ENCODE peak calls at places on chromosomes 3 and 15, in five cellular contexts. One of them, this sample, is unnamed.
A peak's percentile ranks its signal among the peaks of the same experiment; 100 is the strongest.

GRCh38 chr15:91874992-91875651 is 21.6 kb downstream of the SLCO3A1 start:
- DNase-seq in EL: no peak
- DNase-seq in HuH-7.5: no peak
- DNase-seq in lung: no peak
- DNase-seq in CD8-positive, alpha-beta memory T cell: no peak
- DNase-seq in this sample: no peak

GRCh38 chr3:130906374-130906995 is 12.6 kb downstream of the ATP2C1 start:
- DNase-seq in CD8-positive, alpha-beta memory T cell: no peak
- DNase-seq in EL: peak; percentile 71
- DNase-seq in HuH-7.5: no peak
- DNase-seq in lung: no peak
- DNase-seq in this sample: no peak

GRCh38 chr3:21934576-21934975 is 183.6 kb upstream of the ZNF385D start:
- DNase-seq in CD8-positive, alpha-beta memory T cell: no peak
- DNase-seq in EL: no peak
- DNase-seq in lung: no peak
- DNase-seq in HuH-7.5: no peak
- DNase-seq in this sample: no peak

GRCh38 chr3:44993471-44994205 is 17.6 kb downstream of the EXOSC7 start:
- DNase-seq in CD8-positive, alpha-beta memory T cell: no peak
- DNase-seq in HuH-7.5: no peak
- DNase-seq in lung: no peak
- DNase-seq in EL: peak; percentile 85
- DNase-seq in this sample: peak; percentile 38

GRCh38 chr3:69791111-69791510 is 51.8 kb downstream of the MITF start:
- DNase-seq in lung: peak; percentile 80
- DNase-seq in EL: peak; percentile 82
- DNase-seq in CD8-positive, alpha-beta memory T cell: no peak
- DNase-seq in HuH-7.5: no peak
- DNase-seq in this sample: no peak

GRCh38 chr3:33441322-33441976 is 1.2 kb upstream of the UBP1 start:
- DNase-seq in HuH-7.5: no peak
- DNase-seq in lung: no peak
- DNase-seq in EL: no peak
- DNase-seq in CD8-positive, alpha-beta memory T cell: no peak
- DNase-seq in this sample: peak; percentile 79

GRCh38 chr3:184322731-184323487 is 8.5 kb downstream of the EIF4G1 start:
- DNase-seq in EL: no peak
- DNase-seq in CD8-positive, alpha-beta memory T cell: no peak
- DNase-seq in HuH-7.5: no peak
- DNase-seq in lung: no peak
- DNase-seq in this sample: no peak

GRCh38 chr3:61646851-61647525 is 85.6 kb downstream of the PTPRG start:
- DNase-seq in HuH-7.5: no peak
- DNase-seq in CD8-positive, alpha-beta memory T cell: no peak
- DNase-seq in EL: no peak
- DNase-seq in lung: no peak
- DNase-seq in this sample: no peak

GRCh38 chr15:40151991-40152390 is 8.9 kb upstream of the BUB1B start:
- DNase-seq in HuH-7.5: no peak
- DNase-seq in EL: no peak
- DNase-seq in lung: no peak
- DNase-seq in CD8-positive, alpha-beta memory T cell: no peak
- DNase-seq in this sample: no peak

GRCh38 chr3:184415229-184415517 is 35.3 kb downstream of the CHRD start:
- DNase-seq in HuH-7.5: no peak
- DNase-seq in CD8-positive, alpha-beta memory T cell: no peak
- DNase-seq in lung: no peak
- DNase-seq in EL: no peak
- DNase-seq in this sample: peak; percentile 15

GRCh38 chr15:42919794-42920280 is 741 bp downstream of the TTBK2 start:
- DNase-seq in EL: peak; percentile 52
- DNase-seq in HuH-7.5: peak; percentile 15
- DNase-seq in CD8-positive, alpha-beta memory T cell: peak; percentile 2
- DNase-seq in lung: peak; percentile 35
- DNase-seq in this sample: peak; percentile 29

GRCh38 chr15:63157891-63158431 is 684 bp upstream of the RPS27L start:
- DNase-seq in lung: peak; percentile 35
- DNase-seq in HuH-7.5: peak; percentile 38
- DNase-seq in EL: peak; percentile 83
- DNase-seq in CD8-positive, alpha-beta memory T cell: no peak
- DNase-seq in this sample: peak; percentile 70

GRCh38 chr3:40652072-40652471 is 127.3 kb downstream of the ZNF621 start:
- DNase-seq in CD8-positive, alpha-beta memory T cell: no peak
- DNase-seq in HuH-7.5: no peak
- DNase-seq in EL: no peak
- DNase-seq in lung: no peak
- DNase-seq in this sample: no peak

GRCh38 chr3:44885618-44886017 is 11.2 kb downstream of the TGM4 start:
- DNase-seq in lung: no peak
- DNase-seq in EL: peak; percentile 98
- DNase-seq in CD8-positive, alpha-beta memory T cell: no peak
- DNase-seq in HuH-7.5: no peak
- DNase-seq in this sample: peak; percentile 34

GRCh38 chr3:38651153-38651789 is 1.8 kb upstream of the SCN5A start:
- DNase-seq in CD8-positive, alpha-beta memory T cell: peak; percentile 42
- DNase-seq in EL: peak; percentile 48
- DNase-seq in lung: peak; percentile 71
- DNase-seq in HuH-7.5: peak; percentile 82
- DNase-seq in this sample: peak; percentile 45

GRCh38 chr3:100048248-100048647 is 66.1 kb downstream of the FILIP1L start:
- DNase-seq in lung: no peak
- DNase-seq in EL: no peak
- DNase-seq in HuH-7.5: no peak
- DNase-seq in CD8-positive, alpha-beta memory T cell: no peak
- DNase-seq in this sample: no peak

GRCh38 chr3:31561891-31562290 is 29.2 kb downstream of the STT3B start:
- DNase-seq in lung: no peak
- DNase-seq in CD8-positive, alpha-beta memory T cell: no peak
- DNase-seq in EL: no peak
- DNase-seq in HuH-7.5: no peak
- DNase-seq in this sample: no peak

GRCh38 chr15:35142578-35142977 is 57.5 kb upstream of the NANOGP8 start:
- DNase-seq in CD8-positive, alpha-beta memory T cell: no peak
- DNase-seq in lung: no peak
- DNase-seq in HuH-7.5: no peak
- DNase-seq in EL: peak; percentile 7
- DNase-seq in this sample: no peak

GRCh38 chr3:138799822-138800221 is 34.9 kb downstream of the PIK3CB start:
- DNase-seq in HuH-7.5: no peak
- DNase-seq in EL: no peak
- DNase-seq in lung: no peak
- DNase-seq in CD8-positive, alpha-beta memory T cell: no peak
- DNase-seq in this sample: no peak

GRCh38 chr3:47193871-47194859 is 30.3 kb upstream of the SETD2 start:
- DNase-seq in HuH-7.5: no peak
- DNase-seq in EL: no peak
- DNase-seq in CD8-positive, alpha-beta memory T cell: no peak
- DNase-seq in lung: no peak
- DNase-seq in this sample: no peak

GRCh38 chr3:87069963-87070362 is 79.0 kb upstream of the VGLL3 start:
- DNase-seq in lung: no peak
- DNase-seq in EL: no peak
- DNase-seq in CD8-positive, alpha-beta memory T cell: no peak
- DNase-seq in HuH-7.5: no peak
- DNase-seq in this sample: no peak

GRCh38 chr3:35708394-35708793 is 69.1 kb downstream of the ARPP21 start:
- DNase-seq in EL: no peak
- DNase-seq in CD8-positive, alpha-beta memory T cell: no peak
- DNase-seq in HuH-7.5: no peak
- DNase-seq in lung: no peak
- DNase-seq in this sample: no peak

GRCh38 chr3:25294406-25294805 is 133.7 kb upstream of the RARB start:
- DNase-seq in EL: no peak
- DNase-seq in lung: no peak
- DNase-seq in CD8-positive, alpha-beta memory T cell: no peak
- DNase-seq in HuH-7.5: no peak
- DNase-seq in this sample: no peak

GRCh38 chr3:26011276-26011675 is 221.4 kb downstream of the OXSM start:
- DNase-seq in lung: no peak
- DNase-seq in CD8-positive, alpha-beta memory T cell: no peak
- DNase-seq in HuH-7.5: no peak
- DNase-seq in EL: no peak
- DNase-seq in this sample: no peak

GRCh38 chr3:113140876-113141275 is 70.5 kb upstream of the BOC start:
- DNase-seq in lung: no peak
- DNase-seq in EL: peak; percentile 17
- DNase-seq in HuH-7.5: no peak
- DNase-seq in CD8-positive, alpha-beta memory T cell: no peak
- DNase-seq in this sample: no peak

GRCh38 chr3:48086736-48087470 is 70.7 kb upstream of the MAP4 start:
- DNase-seq in lung: no peak
- DNase-seq in EL: peak; percentile 82
- DNase-seq in HuH-7.5: peak; percentile 22
- DNase-seq in CD8-positive, alpha-beta memory T cell: no peak
- DNase-seq in this sample: peak; percentile 38

GRCh38 chr3:188021041-188021440 is 132.9 kb upstream of the LPP start:
- DNase-seq in HuH-7.5: no peak
- DNase-seq in CD8-positive, alpha-beta memory T cell: no peak
- DNase-seq in lung: no peak
- DNase-seq in EL: peak; percentile 16
- DNase-seq in this sample: no peak

GRCh38 chr3:14410501-14411165 is 8.2 kb downstream of the SLC6A6 start:
- DNase-seq in HuH-7.5: no peak
- DNase-seq in EL: peak; percentile 96
- DNase-seq in lung: peak; percentile 83
- DNase-seq in CD8-positive, alpha-beta memory T cell: no peak
- DNase-seq in this sample: peak; percentile 18

GRCh38 chr15:57992761-57993295 is 72.7 kb downstream of the ALDH1A2 start:
- DNase-seq in EL: no peak
- DNase-seq in HuH-7.5: no peak
- DNase-seq in CD8-positive, alpha-beta memory T cell: no peak
- DNase-seq in lung: no peak
- DNase-seq in this sample: no peak

GRCh38 chr3:158842946-158843345 is 41.1 kb downstream of the MFSD1 start:
- DNase-seq in EL: no peak
- DNase-seq in CD8-positive, alpha-beta memory T cell: no peak
- DNase-seq in HuH-7.5: no peak
- DNase-seq in lung: no peak
- DNase-seq in this sample: no peak

GRCh38 chr3:11764931-11765363 is 81.7 kb downstream of the TAMM41 start:
- DNase-seq in HuH-7.5: no peak
- DNase-seq in EL: peak; percentile 62
- DNase-seq in CD8-positive, alpha-beta memory T cell: no peak
- DNase-seq in lung: no peak
- DNase-seq in this sample: no peak